ENCODE peak calls at places on chromosomes 7 and 10, in five cellular contexts. One of them, this sample, is unnamed.

GRCh38 chr10:132104062-132104461 is 38.3 kb downstream of the JAKMIP3 start:
- DNase-seq in HCT116: no peak
- DNase-seq in NCI-H1417: no peak
- DNase-seq in IMR-90: no peak
- DNase-seq in small intestine: no peak
- DNase-seq in this sample: no peak

GRCh38 chr10:110323503-110323902 is 18.8 kb upstream of the SMNDC1 start:
- DNase-seq in HCT116: no peak
- DNase-seq in small intestine: no peak
- DNase-seq in NCI-H1417: no peak
- DNase-seq in IMR-90: peak
- DNase-seq in this sample: peak

GRCh38 chr10:96473866-96474265 is 39.9 kb downstream of the TLL2 start:
- DNase-seq in small intestine: no peak
- DNase-seq in HCT116: no peak
- DNase-seq in NCI-H1417: no peak
- DNase-seq in IMR-90: no peak
- DNase-seq in this sample: no peak

GRCh38 chr10:8894148-8894547 is 839.7 kb downstream of the GATA3 start:
- DNase-seq in small intestine: no peak
- DNase-seq in NCI-H1417: no peak
- DNase-seq in HCT116: no peak
- DNase-seq in IMR-90: no peak
- DNase-seq in this sample: no peak

GRCh38 chr10:71323407-71323806 is 4.3 kb downstream of the SLC29A3 start:
- DNase-seq in HCT116: peak
- DNase-seq in IMR-90: peak
- DNase-seq in small intestine: peak
- DNase-seq in NCI-H1417: no peak
- DNase-seq in this sample: no peak

GRCh38 chr7:141076377-141076776 is 2.5 kb downstream of the TMEM178B start:
- DNase-seq in small intestine: no peak
- DNase-seq in NCI-H1417: peak
- DNase-seq in HCT116: no peak
- DNase-seq in IMR-90: no peak
- DNase-seq in this sample: no peak

GRCh38 chr10:79405221-79405994 is 40.0 kb downstream of the ZCCHC24 start:
- DNase-seq in HCT116: no peak
- DNase-seq in IMR-90: no peak
- DNase-seq in small intestine: no peak
- DNase-seq in NCI-H1417: no peak
- DNase-seq in this sample: no peak

GRCh38 chr10:24974978-24975377 is 22.6 kb upstream of the PRTFDC1 start:
- DNase-seq in NCI-H1417: no peak
- DNase-seq in small intestine: peak
- DNase-seq in IMR-90: peak
- DNase-seq in HCT116: no peak
- DNase-seq in this sample: no peak

GRCh38 chr7:117008849-117009531 is 55.7 kb downstream of the ST7 start:
- DNase-seq in NCI-H1417: no peak
- DNase-seq in HCT116: no peak
- DNase-seq in small intestine: no peak
- DNase-seq in IMR-90: peak
- DNase-seq in this sample: no peak

GRCh38 chr10:98621630-98622029 is 174.9 kb upstream of the HPS1 start:
- DNase-seq in NCI-H1417: no peak
- DNase-seq in IMR-90: no peak
- DNase-seq in small intestine: no peak
- DNase-seq in HCT116: no peak
- DNase-seq in this sample: no peak

GRCh38 chr7:3453398-3453797 is 152.3 kb downstream of the SDK1 start:
- DNase-seq in small intestine: no peak
- DNase-seq in IMR-90: peak
- DNase-seq in NCI-H1417: no peak
- DNase-seq in HCT116: no peak
- DNase-seq in this sample: no peak

GRCh38 chr7:130899638-130900401 is 165.8 kb upstream of the KLF14 start:
- DNase-seq in NCI-H1417: no peak
- DNase-seq in HCT116: no peak
- DNase-seq in IMR-90: no peak
- DNase-seq in small intestine: peak
- DNase-seq in this sample: no peak

GRCh38 chr7:91557789-91558396 is 293.7 kb downstream of the FZD1 start:
- DNase-seq in NCI-H1417: no peak
- DNase-seq in IMR-90: peak
- DNase-seq in HCT116: peak
- DNase-seq in small intestine: no peak
- DNase-seq in this sample: peak

GRCh38 chr10:30387646-30388243 is 38.7 kb upstream of the MTPAP start:
- DNase-seq in IMR-90: no peak
- DNase-seq in HCT116: peak
- DNase-seq in small intestine: no peak
- DNase-seq in NCI-H1417: no peak
- DNase-seq in this sample: no peak

GRCh38 chr10:48523212-48523819 is 81.6 kb downstream of the ARHGAP22 start:
- DNase-seq in IMR-90: peak
- DNase-seq in NCI-H1417: peak
- DNase-seq in small intestine: no peak
- DNase-seq in HCT116: peak
- DNase-seq in this sample: peak

GRCh38 chr10:118635674-118636402 is 40.4 kb upstream of the PRLHR start:
- DNase-seq in small intestine: no peak
- DNase-seq in NCI-H1417: no peak
- DNase-seq in HCT116: no peak
- DNase-seq in IMR-90: no peak
- DNase-seq in this sample: no peak

GRCh38 chr7:31933481-31933880 is 136.7 kb downstream of the PDE1C start:
- DNase-seq in NCI-H1417: no peak
- DNase-seq in HCT116: no peak
- DNase-seq in small intestine: no peak
- DNase-seq in IMR-90: peak
- DNase-seq in this sample: no peak

GRCh38 chr7:2102375-2102723 is 130.4 kb downstream of the MAD1L1 start:
- DNase-seq in small intestine: no peak
- DNase-seq in NCI-H1417: no peak
- DNase-seq in IMR-90: no peak
- DNase-seq in HCT116: no peak
- DNase-seq in this sample: no peak

GRCh38 chr10:43206391-43207235 is 60.3 kb downstream of the RASGEF1A start:
- DNase-seq in small intestine: no peak
- DNase-seq in IMR-90: no peak
- DNase-seq in NCI-H1417: no peak
- DNase-seq in HCT116: no peak
- DNase-seq in this sample: no peak

GRCh38 chr7:19009241-19009935 is 108.0 kb downstream of the TWIST1 start:
- DNase-seq in NCI-H1417: no peak
- DNase-seq in small intestine: no peak
- DNase-seq in HCT116: no peak
- DNase-seq in IMR-90: peak
- DNase-seq in this sample: no peak

GRCh38 chr10:102312683-102313082 is 67.4 kb downstream of the GBF1 start:
- DNase-seq in NCI-H1417: no peak
- DNase-seq in HCT116: no peak
- DNase-seq in IMR-90: peak
- DNase-seq in small intestine: no peak
- DNase-seq in this sample: no peak

GRCh38 chr7:128437426-128438332 is 18.0 kb upstream of the HILPDA start:
- DNase-seq in IMR-90: no peak
- DNase-seq in HCT116: no peak
- DNase-seq in small intestine: no peak
- DNase-seq in NCI-H1417: no peak
- DNase-seq in this sample: no peak

GRCh38 chr10:93712593-93712992 is 10.2 kb upstream of the FRA10AC1 start:
- DNase-seq in IMR-90: no peak
- DNase-seq in NCI-H1417: no peak
- DNase-seq in HCT116: no peak
- DNase-seq in small intestine: no peak
- DNase-seq in this sample: no peak

GRCh38 chr10:60270426-60270825 is 119.2 kb downstream of the ANK3 start:
- DNase-seq in HCT116: no peak
- DNase-seq in small intestine: no peak
- DNase-seq in IMR-90: peak
- DNase-seq in NCI-H1417: no peak
- DNase-seq in this sample: no peak

GRCh38 chr10:117217196-117217761 is 20.0 kb downstream of the KCNK18 start:
- DNase-seq in IMR-90: no peak
- DNase-seq in NCI-H1417: no peak
- DNase-seq in HCT116: no peak
- DNase-seq in small intestine: peak
- DNase-seq in this sample: no peak

GRCh38 chr7:112895996-112896395 is 105.8 kb upstream of the TMEM168 start:
- DNase-seq in NCI-H1417: no peak
- DNase-seq in HCT116: no peak
- DNase-seq in small intestine: no peak
- DNase-seq in IMR-90: no peak
- DNase-seq in this sample: no peak

GRCh38 chr10:98246911-98247820 is 20.8 kb downstream of the LOXL4 start:
- DNase-seq in NCI-H1417: no peak
- DNase-seq in small intestine: no peak
- DNase-seq in HCT116: no peak
- DNase-seq in IMR-90: peak
- DNase-seq in this sample: peak

GRCh38 chr7:149027560-149028345 is 552 bp downstream of the PDIA4 start:
- DNase-seq in HCT116: no peak
- DNase-seq in NCI-H1417: peak
- DNase-seq in small intestine: peak
- DNase-seq in IMR-90: peak
- DNase-seq in this sample: no peak

GRCh38 chr10:130021373-130021950 is 57.4 kb upstream of the EBF3 start:
- DNase-seq in small intestine: no peak
- DNase-seq in NCI-H1417: no peak
- DNase-seq in IMR-90: peak
- DNase-seq in HCT116: no peak
- DNase-seq in this sample: peak

GRCh38 chr10:124657806-124658205 is 86.4 kb downstream of the FAM53B start:
- DNase-seq in small intestine: peak
- DNase-seq in HCT116: no peak
- DNase-seq in IMR-90: peak
- DNase-seq in NCI-H1417: no peak
- DNase-seq in this sample: no peak